ENCODE peak calls at places on chromosomes 2 and 18, in eight cellular contexts. One of them, this sample, is unnamed.

GRCh38 chr2:152061383-152061782 is 37.5 kb downstream of the CACNB4 start:
- DNase-seq in fibroblast of the aortic adventitia: no peak
- DNase-seq in A549: no peak
- DNase-seq in MM.1S: no peak
- DNase-seq in tibial nerve: no peak
- DNase-seq in body of pancreas: no peak
- DNase-seq in nephron progenitor cell: no peak
- DNase-seq in natural killer cell: no peak
- DNase-seq in this sample: no peak

GRCh38 chr2:11542275-11542819 is 8.5 kb downstream of the GREB1 start:
- DNase-seq in fibroblast of the aortic adventitia: no peak
- DNase-seq in A549: no peak
- DNase-seq in MM.1S: no peak
- DNase-seq in tibial nerve: no peak
- DNase-seq in body of pancreas: no peak
- DNase-seq in nephron progenitor cell: no peak
- DNase-seq in natural killer cell: no peak
- DNase-seq in this sample: no peak

GRCh38 chr2:154484338-154485099 is 214.0 kb upstream of the KCNJ3 start:
- DNase-seq in fibroblast of the aortic adventitia: no peak
- DNase-seq in A549: no peak
- DNase-seq in MM.1S: no peak
- DNase-seq in tibial nerve: no peak
- DNase-seq in body of pancreas: no peak
- DNase-seq in nephron progenitor cell: no peak
- DNase-seq in natural killer cell: no peak
- DNase-seq in this sample: no peak

GRCh38 chr2:104703669-104704068 is 150.2 kb upstream of the POU3F3 start:
- DNase-seq in fibroblast of the aortic adventitia: no peak
- DNase-seq in A549: no peak
- DNase-seq in MM.1S: no peak
- DNase-seq in tibial nerve: no peak
- DNase-seq in body of pancreas: no peak
- DNase-seq in nephron progenitor cell: no peak
- DNase-seq in natural killer cell: no peak
- DNase-seq in this sample: no peak

GRCh38 chr2:289362-290089 is 1.6 kb upstream of the ALKAL2 start:
- DNase-seq in fibroblast of the aortic adventitia: peak
- DNase-seq in A549: peak
- DNase-seq in MM.1S: no peak
- DNase-seq in tibial nerve: no peak
- DNase-seq in body of pancreas: peak
- DNase-seq in nephron progenitor cell: peak
- DNase-seq in natural killer cell: no peak
- DNase-seq in this sample: no peak

GRCh38 chr2:150589760-150590159 is 102.3 kb upstream of the RND3 start:
- DNase-seq in fibroblast of the aortic adventitia: no peak
- DNase-seq in A549: no peak
- DNase-seq in MM.1S: no peak
- DNase-seq in tibial nerve: no peak
- DNase-seq in body of pancreas: no peak
- DNase-seq in nephron progenitor cell: no peak
- DNase-seq in natural killer cell: no peak
- DNase-seq in this sample: no peak

GRCh38 chr18:76428396-76429261 is 66.4 kb downstream of the ZNF516 start:
- DNase-seq in fibroblast of the aortic adventitia: no peak
- DNase-seq in A549: no peak
- DNase-seq in MM.1S: no peak
- DNase-seq in tibial nerve: no peak
- DNase-seq in body of pancreas: no peak
- DNase-seq in nephron progenitor cell: no peak
- DNase-seq in natural killer cell: no peak
- DNase-seq in this sample: no peak

GRCh38 chr2:30641765-30642341 is 165.4 kb downstream of the CAPN13 start:
- DNase-seq in fibroblast of the aortic adventitia: no peak
- DNase-seq in A549: no peak
- DNase-seq in MM.1S: no peak
- DNase-seq in tibial nerve: no peak
- DNase-seq in body of pancreas: no peak
- DNase-seq in nephron progenitor cell: no peak
- DNase-seq in natural killer cell: no peak
- DNase-seq in this sample: no peak

GRCh38 chr2:100733344-100734187 is 86.4 kb upstream of the NPAS2 start:
- DNase-seq in fibroblast of the aortic adventitia: peak
- DNase-seq in A549: peak
- DNase-seq in MM.1S: no peak
- DNase-seq in tibial nerve: no peak
- DNase-seq in body of pancreas: no peak
- DNase-seq in nephron progenitor cell: peak
- DNase-seq in natural killer cell: no peak
- DNase-seq in this sample: no peak

GRCh38 chr18:79197531-79197930 is 128.3 kb downstream of the ATP9B start:
- DNase-seq in fibroblast of the aortic adventitia: no peak
- DNase-seq in A549: no peak
- DNase-seq in MM.1S: peak
- DNase-seq in tibial nerve: no peak
- DNase-seq in body of pancreas: no peak
- DNase-seq in nephron progenitor cell: no peak
- DNase-seq in natural killer cell: no peak
- DNase-seq in this sample: no peak

GRCh38 chr2:222424729-222425671 is 657 bp downstream of the SGPP2 start:
- DNase-seq in fibroblast of the aortic adventitia: no peak
- DNase-seq in A549: no peak
- DNase-seq in MM.1S: peak
- DNase-seq in tibial nerve: no peak
- DNase-seq in body of pancreas: no peak
- DNase-seq in nephron progenitor cell: peak
- DNase-seq in natural killer cell: no peak
- DNase-seq in this sample: peak

DNA sequence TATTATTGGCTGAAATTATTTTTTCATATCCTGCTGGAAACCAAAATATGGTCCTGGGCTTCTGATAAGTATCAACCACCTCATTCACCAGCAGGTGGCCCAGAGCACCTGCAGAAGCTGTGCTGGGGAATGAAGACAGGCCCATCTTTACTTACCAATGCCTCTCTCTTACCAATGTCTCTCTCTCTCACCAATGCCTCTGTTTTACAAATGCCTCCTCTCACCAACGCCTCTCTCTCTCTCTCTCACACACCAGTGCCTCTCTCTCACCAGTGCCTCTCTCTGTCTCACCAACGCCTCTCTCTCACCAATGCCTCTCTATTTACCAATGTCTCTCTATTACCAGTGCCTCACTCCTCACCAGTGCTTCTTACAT is 2.3 kb upstream of the MAL start:
- DNase-seq in fibroblast of the aortic adventitia: no peak
- DNase-seq in A549: peak
- DNase-seq in MM.1S: peak
- DNase-seq in tibial nerve: no peak
- DNase-seq in body of pancreas: no peak
- DNase-seq in nephron progenitor cell: no peak
- DNase-seq in natural killer cell: no peak
- DNase-seq in this sample: no peak
- TF ChIP-seq CTCF in fibroblast of the aortic adventitia: no peak
- TF ChIP-seq CTCF in A549: peak
- TF ChIP-seq CTCF in MM.1S: peak
- TF ChIP-seq CTCF in tibial nerve: no peak
- TF ChIP-seq CTCF in body of pancreas: no peak
- TF ChIP-seq CTCF in nephron progenitor cell: no peak
- TF ChIP-seq CTCF in natural killer cell: no peak
- TF ChIP-seq CTCF in this sample: no peak

GRCh38 chr2:171088057-171088834 is 72.4 kb downstream of the TLK1 start:
- DNase-seq in fibroblast of the aortic adventitia: no peak
- DNase-seq in A549: no peak
- DNase-seq in MM.1S: no peak
- DNase-seq in tibial nerve: no peak
- DNase-seq in body of pancreas: no peak
- DNase-seq in nephron progenitor cell: no peak
- DNase-seq in natural killer cell: no peak
- DNase-seq in this sample: no peak

GRCh38 chr2:171089489-171089888 is 71.2 kb downstream of the TLK1 start:
- DNase-seq in fibroblast of the aortic adventitia: no peak
- DNase-seq in A549: no peak
- DNase-seq in MM.1S: no peak
- DNase-seq in tibial nerve: no peak
- DNase-seq in body of pancreas: no peak
- DNase-seq in nephron progenitor cell: no peak
- DNase-seq in natural killer cell: no peak
- DNase-seq in this sample: no peak

GRCh38 chr2:171086352-171087290 is 74.1 kb downstream of the TLK1 start:
- DNase-seq in fibroblast of the aortic adventitia: peak
- DNase-seq in A549: peak
- DNase-seq in MM.1S: peak
- DNase-seq in tibial nerve: no peak
- DNase-seq in body of pancreas: peak
- DNase-seq in nephron progenitor cell: peak
- DNase-seq in natural killer cell: no peak
- DNase-seq in this sample: no peak

GRCh38 chr2:171084128-171084527 is 76.6 kb downstream of the TLK1 start:
- DNase-seq in fibroblast of the aortic adventitia: no peak
- DNase-seq in A549: no peak
- DNase-seq in MM.1S: no peak
- DNase-seq in tibial nerve: no peak
- DNase-seq in body of pancreas: no peak
- DNase-seq in nephron progenitor cell: no peak
- DNase-seq in natural killer cell: no peak
- DNase-seq in this sample: no peak

DNA sequence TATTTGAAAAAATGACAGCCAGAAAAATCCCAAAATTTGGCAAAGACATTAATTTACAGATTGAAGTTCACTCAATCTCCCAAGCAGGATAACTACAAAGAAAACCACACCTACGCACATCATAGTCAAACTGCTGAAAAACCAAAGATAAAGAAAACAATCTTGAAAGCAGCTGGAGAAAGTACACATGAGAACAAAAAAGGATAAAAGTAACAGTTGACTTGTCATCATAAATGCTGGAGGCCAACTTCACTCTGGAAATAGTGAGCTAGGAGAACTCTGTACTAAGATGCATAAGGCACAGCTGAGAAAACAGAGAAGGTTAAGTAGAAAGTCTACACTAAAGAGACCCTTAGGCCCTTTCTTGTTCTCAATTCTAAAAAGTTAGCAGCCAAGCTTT is 73.1 kb downstream of the TLK1 start:
- DNase-seq in fibroblast of the aortic adventitia: no peak
- DNase-seq in A549: no peak
- DNase-seq in MM.1S: no peak
- DNase-seq in tibial nerve: no peak
- DNase-seq in body of pancreas: no peak
- DNase-seq in nephron progenitor cell: no peak
- DNase-seq in natural killer cell: no peak
- DNase-seq in this sample: no peak
- TF ChIP-seq CTCF in fibroblast of the aortic adventitia: no peak
- TF ChIP-seq CTCF in A549: no peak
- TF ChIP-seq CTCF in MM.1S: no peak
- TF ChIP-seq CTCF in tibial nerve: no peak
- TF ChIP-seq CTCF in body of pancreas: no peak
- TF ChIP-seq CTCF in nephron progenitor cell: no peak
- TF ChIP-seq CTCF in natural killer cell: no peak
- TF ChIP-seq CTCF in this sample: no peak

GRCh38 chr18:67145586-67146292 is 370.8 kb downstream of the DSEL start:
- DNase-seq in fibroblast of the aortic adventitia: no peak
- DNase-seq in A549: peak
- DNase-seq in MM.1S: no peak
- DNase-seq in tibial nerve: no peak
- DNase-seq in body of pancreas: no peak
- DNase-seq in nephron progenitor cell: no peak
- DNase-seq in natural killer cell: no peak
- DNase-seq in this sample: no peak
- TF ChIP-seq CTCF in fibroblast of the aortic adventitia: no peak
- TF ChIP-seq CTCF in A549: no peak
- TF ChIP-seq CTCF in MM.1S: no peak
- TF ChIP-seq CTCF in tibial nerve: no peak
- TF ChIP-seq CTCF in body of pancreas: no peak
- TF ChIP-seq CTCF in nephron progenitor cell: no peak
- TF ChIP-seq CTCF in natural killer cell: no peak
- TF ChIP-seq CTCF in this sample: no peak

DNA sequence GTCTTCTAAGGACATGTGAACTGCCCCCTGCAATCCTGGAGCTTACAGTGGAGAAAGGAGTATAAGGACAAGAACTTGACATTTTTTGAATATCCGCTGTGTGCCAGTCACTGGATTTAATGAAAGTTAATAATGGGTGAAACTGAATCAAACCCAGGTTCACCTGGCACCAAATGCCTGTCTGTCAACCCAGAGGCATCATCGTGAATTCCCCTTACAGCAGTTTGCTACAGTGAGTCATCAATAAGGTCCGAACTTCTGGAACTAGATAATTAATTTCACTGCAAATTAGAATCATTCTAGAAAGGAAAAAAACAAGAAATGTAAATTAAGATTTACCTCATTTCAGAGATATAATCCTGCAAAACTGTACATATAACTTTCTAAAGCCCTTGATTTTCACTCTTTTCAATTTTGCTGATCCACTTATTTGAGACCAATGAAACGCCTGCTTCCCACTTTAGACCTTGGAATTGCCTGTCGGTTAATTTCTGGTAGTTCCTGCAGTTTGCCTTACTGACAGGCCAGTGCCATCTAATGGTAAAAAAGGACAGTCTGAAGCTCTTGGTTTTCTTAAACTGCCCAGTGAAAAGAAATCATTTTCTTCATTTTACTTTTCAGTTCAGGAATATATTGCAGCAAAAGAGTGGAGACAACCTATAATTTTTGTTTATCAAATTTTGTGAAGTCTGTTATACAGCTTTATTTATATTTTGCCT is 8.2 kb downstream of the DSG2 start:
- DNase-seq in fibroblast of the aortic adventitia: peak
- DNase-seq in A549: peak
- DNase-seq in MM.1S: no peak
- DNase-seq in tibial nerve: no peak
- DNase-seq in body of pancreas: no peak
- DNase-seq in nephron progenitor cell: no peak
- DNase-seq in natural killer cell: no peak
- DNase-seq in this sample: no peak
- TF ChIP-seq CTCF in fibroblast of the aortic adventitia: peak
- TF ChIP-seq CTCF in A549: peak
- TF ChIP-seq CTCF in MM.1S: no peak
- TF ChIP-seq CTCF in tibial nerve: peak
- TF ChIP-seq CTCF in body of pancreas: no peak
- TF ChIP-seq CTCF in nephron progenitor cell: peak
- TF ChIP-seq CTCF in natural killer cell: no peak
- TF ChIP-seq CTCF in this sample: no peak